ENCODE peak calls at places on chromosomes 4 and X, in six cellular contexts. I is hypothalamus, N is H9, Z is fibroblast of lung, D is naive B cell, U is LoVo. V is an unnamed sample.
A peak's percentile ranks its signal among the peaks of the same experiment; 100 is the strongest.

GRCh38 chrX:135345328-135345645 is 36.0 kb downstream of the ETDC start:
- DNase-seq in D (no peak), U (peak; percentile 26), Z (peak; percentile 62), I (no peak), N (no peak), V (no peak)

GRCh38 chr4:17794730-17795129 is 13.3 kb upstream of the FAM184B start:
- DNase-seq in N (no peak), D (no peak), U (no peak), Z (no peak), I (no peak), V (no peak)

GRCh38 chr4:139872274-139872673 is 206.7 kb downstream of the MGST2 start:
- DNase-seq in U (no peak), Z (peak; percentile 89), I (no peak), D (no peak), N (no peak), V (no peak)

GRCh38 chr4:6232836-6233785 is 32.8 kb upstream of the JAKMIP1 start:
- DNase-seq in Z (no peak), N (peak; percentile 41), U (no peak), D (no peak), I (no peak), V (no peak)

GRCh38 chrX:122113376-122113775 is 1066.0 kb downstream of the GLUD2 start:
- DNase-seq in D (no peak), I (no peak), U (no peak), N (peak; percentile 66), Z (no peak), V (no peak)

GRCh38 chr4:153409924-153410501 is 56.1 kb upstream of the TMEM131L start:
- DNase-seq in I (no peak), D (no peak), N (no peak), Z (peak; percentile 9), U (no peak), V (no peak)

GRCh38 chr4:76856183-76856969 is 41.6 kb downstream of the SOWAHB start:
- DNase-seq in N (no peak), D (no peak), U (peak; percentile 72), Z (peak; percentile 90), I (no peak), V (no peak)

GRCh38 chr4:65651031-65651430 is 19.3 kb downstream of the EPHA5 start:
- DNase-seq in D (no peak), N (no peak), U (no peak), Z (no peak), I (no peak), V (no peak)

GRCh38 chrX:130014770-130015169 is 32.3 kb downstream of the BCORL1 start:
- DNase-seq in I (no peak), Z (no peak), U (no peak), D (no peak), N (no peak), V (no peak)

GRCh38 chr4:26885912-26886274 is 25.3 kb downstream of the STIM2 start:
- DNase-seq in Z (no peak), U (no peak), I (no peak), D (peak; percentile 81), N (no peak), V (peak; percentile 42)

GRCh38 chr4:22170353-22170752 is 221.8 kb upstream of the KCNIP4 start:
- DNase-seq in N (no peak), I (no peak), D (no peak), Z (peak; percentile 69), U (no peak), V (no peak)

GRCh38 chr4:126223784-126224407 is 909.1 kb downstream of the FAT4 start:
- DNase-seq in N (no peak), Z (peak; percentile 50), D (no peak), I (no peak), U (no peak), V (no peak)

GRCh38 chr4:110196871-110197420 is 1.5 kb downstream of the ELOVL6 start:
- DNase-seq in U (peak; percentile 14), N (peak; percentile 55), I (peak; percentile 48), D (peak; percentile 58), Z (no peak), V (peak; percentile 72)

GRCh38 chr4:169040559-169041261 is 30.7 kb upstream of the CBR4 start:
- DNase-seq in Z (no peak), D (no peak), I (no peak), U (no peak), N (no peak), V (no peak)

GRCh38 chr4:111400736-111401135 is 744.5 kb upstream of the FAM241A start:
- DNase-seq in I (peak; percentile 41), Z (peak; percentile 67), D (no peak), U (no peak), N (no peak), V (no peak)

GRCh38 chr4:186216465-186217024 is 10.8 kb upstream of the KLKB1 start:
- DNase-seq in N (no peak), D (no peak), I (no peak), U (no peak), Z (peak; percentile 34), V (no peak)

GRCh38 chrX:367866-368265 is 18.8 kb downstream of the PPP2R3B start:
- DNase-seq in D (no peak), Z (no peak), U (no peak), I (no peak), N (no peak), V (no peak)

GRCh38 chr4:31651541-31651940 is 931.4 kb downstream of the PCDH7 start:
- DNase-seq in D (no peak), Z (no peak), N (no peak), U (no peak), I (no peak), V (no peak)

GRCh38 chr4:89469930-89470375 is 162.4 kb upstream of the GPRIN3 start:
- DNase-seq in U (no peak), Z (peak; percentile 97), N (no peak), D (no peak), I (no peak), V (peak; percentile 42)

GRCh38 chrX:154827624-154828408 is 6.6 kb downstream of the SMIM9 start:
- DNase-seq in U (no peak), N (no peak), D (peak; percentile 26), Z (no peak), I (no peak), V (peak; percentile 16)

V was measured in activated CD4-positive, alpha-beta memory T cell treated with anti-CD3 and anti-CD28 coated beads, Interleukin-2, amount 10 ng/mL, durations not matched to agents 7 days and 5 days.